ENCODE peak calls at places on chromosomes 1 and 21, in five cellular contexts. X, I, C, B and L are unnamed samples.
A peak's percentile ranks its signal among the peaks of the same experiment; 100 is the strongest.

GRCh38 chr1:30747028-30748008 is 10.3 kb downstream of the LAPTM5 start:
- DNase-seq in I (no peak), B (no peak), X (no peak), C (no peak), L (peak; percentile 59)

GRCh38 chr1:28789412-28789811 is 22.6 kb upstream of the OPRD1 start:
- DNase-seq in C (no peak), I (peak; percentile 28), X (no peak), B (no peak), L (no peak)

GRCh38 chr1:19477284-19478240 is 7.8 kb downstream of the CAPZB start:
- DNase-seq in X (no peak), C (peak; percentile 35), B (no peak), I (peak; percentile 82), L (no peak)

GRCh38 chr1:85313888-85314696 is 37.7 kb upstream of the BCL10 start:
- DNase-seq in X (peak; percentile 87), C (peak; percentile 92), B (no peak), I (no peak), L (peak; percentile 89)

GRCh38 chr1:226429051-226429461 is 21.2 kb upstream of the PARP1 start:
- DNase-seq in I (no peak), B (no peak), X (no peak), C (no peak), L (no peak)

GRCh38 chr1:38076038-38076437 is 29.4 kb upstream of the POU3F1 start:
- DNase-seq in X (peak; percentile 15), C (peak; percentile 39), I (no peak), B (peak; percentile 61), L (peak; percentile 72)

GRCh38 chr1:32716312-32717126 is 13.9 kb upstream of the SYNC start:
- DNase-seq in X (no peak), I (no peak), B (peak; percentile 96), C (peak; percentile 32), L (peak; percentile 49)

GRCh38 chr1:237041795-237042466 is at the start of gene RYR2:
- DNase-seq in X (peak; percentile 12), B (peak; percentile 65), C (peak; percentile 10), I (no peak), L (no peak)

GRCh38 chr1:222711319-222712252 is 705 bp downstream of the AIDA start:
- DNase-seq in I (peak; percentile 86), X (peak; percentile 66), B (peak; percentile 75), C (peak; percentile 64), L (peak; percentile 87)

GRCh38 chr1:77350012-77350411 is 68.2 kb downstream of the AK5 start:
- DNase-seq in I (no peak), B (no peak), X (no peak), C (no peak), L (no peak)

GRCh38 chr1:90717665-90718410 is 736 bp upstream of the BARHL2 start:
- DNase-seq in X (peak; percentile 19), I (peak; percentile 79), B (peak; percentile 86), C (peak; percentile 62), L (peak; percentile 91)

GRCh38 chr1:31788825-31789256 is 24.7 kb upstream of the ADGRB2 start:
- DNase-seq in X (peak; percentile 86), I (no peak), C (no peak), B (no peak), L (peak; percentile 90)

GRCh38 chr1:1591452-1591851 is 8.5 kb downstream of the FNDC10 start:
- DNase-seq in I (no peak), X (no peak), C (peak; percentile 23), B (no peak), L (peak; percentile 65)

GRCh38 chr1:57086141-57086540 is 120.3 kb upstream of the C8B start:
- DNase-seq in B (no peak), I (no peak), X (no peak), C (no peak), L (no peak)

GRCh38 chr1:245023222-245023621 is 131.6 kb upstream of the KIF26B start:
- DNase-seq in C (no peak), X (no peak), B (no peak), I (no peak), L (no peak)

GRCh38 chr1:67110352-67110751 is 24.4 kb downstream of the C1orf141 start:
- DNase-seq in X (no peak), I (no peak), B (no peak), C (no peak), L (no peak)

GRCh38 chr1:52580283-52580682 is 21.9 kb upstream of the GPX7 start:
- DNase-seq in I (no peak), C (no peak), B (no peak), X (no peak), L (no peak)

GRCh38 chr1:2539312-2539907 is 9.3 kb upstream of the HES5 start:
- DNase-seq in B (peak; percentile 72), I (no peak), C (no peak), X (no peak), L (no peak)

GRCh38 chr1:33007190-33008050 is 29.3 kb downstream of the AK2 start:
- DNase-seq in C (peak; percentile 89), I (peak; percentile 78), X (peak; percentile 90), B (peak; percentile 24), L (peak; percentile 93)

GRCh38 chr1:51559064-51559500 is 40.0 kb upstream of the EPS15 start:
- DNase-seq in X (no peak), B (no peak), C (no peak), I (no peak), L (no peak)

GRCh38 chr1:228010921-228011320 is 4.1 kb downstream of the WNT3A start:
- DNase-seq in B (no peak), X (no peak), I (peak; percentile 47), C (no peak), L (peak; percentile 79)

GRCh38 chr1:230725256-230726012 is 11.5 kb upstream of the AGT start:
- DNase-seq in X (no peak), B (no peak), I (no peak), C (no peak), L (no peak)

GRCh38 chr1:228420968-228421826 is 4.5 kb upstream of the TRIM17 start:
- DNase-seq in B (no peak), C (no peak), I (peak; percentile 11), X (no peak), L (no peak)

GRCh38 chr1:153790996-153791855 is 16.0 kb downstream of the SLC27A3 start:
- DNase-seq in X (peak; percentile 99), B (no peak), C (no peak), I (peak; percentile 84), L (peak; percentile 97)

GRCh38 chr1:64471218-64471719 is 1.3 kb downstream of the CACHD1 start:
- DNase-seq in C (peak; percentile 43), B (peak; percentile 82), X (peak; percentile 28), I (peak; percentile 83), L (peak; percentile 94)

GRCh38 chr1:64167176-64167575 is 36.2 kb upstream of the UBE2U start:
- DNase-seq in C (no peak), X (peak; percentile 55), B (no peak), I (no peak), L (no peak)

GRCh38 chr1:71240656-71241055 is 159.8 kb upstream of the ZRANB2 start:
- DNase-seq in C (no peak), X (no peak), B (no peak), I (no peak), L (no peak)

GRCh38 chr1:157407917-157408525 is 144.3 kb downstream of the FCRL5 start:
- DNase-seq in C (no peak), B (no peak), I (no peak), X (no peak), L (no peak)

GRCh38 chr1:112964347-112964746 is 8.4 kb upstream of the SLC16A1 start:
- DNase-seq in B (no peak), I (no peak), C (no peak), X (no peak), L (no peak)

GRCh38 chr1:196078691-196079090 is 529.5 kb downstream of the KCNT2 start:
- DNase-seq in B (no peak), C (no peak), X (peak; percentile 63), I (no peak), L (no peak)

GRCh38 chr1:151705146-151705545 is 11.5 kb downstream of the CELF3 start:
- DNase-seq in X (no peak), I (no peak), B (no peak), C (no peak), L (peak; percentile 35)

GRCh38 chr21:15289896-15290841 is 225.4 kb upstream of the NRIP1 start:
- DNase-seq in I (no peak), X (peak; percentile 49), C (no peak), B (peak; percentile 37), L (no peak)